ENCODE peak calls at places on chromosomes 4 and X, in nine cellular contexts. I is endothelial cell of umbilical vein, U is GM12878, Z is suprapubic skin, A is stomach, C is HepG2, J is breast epithelium, B is HL-60, X is spleen. G is an unnamed sample.

GRCh38 chr4:184845367-184846011 is 19.7 kb upstream of the ACSL1 start:
- DNase-seq in I (no peak), U (no peak), Z (no peak), A (no peak), C (peak), J (no peak), B (no peak), X (no peak), G (no peak)

GRCh38 chrX:40207626-40208025 is 109.9 kb upstream of the BCOR start:
- DNase-seq in I (no peak), U (no peak), Z (no peak), A (no peak), C (no peak), J (no peak), B (peak), X (no peak), G (no peak)

GRCh38 chr4:39319678-39320077 is 46.5 kb downstream of the RFC1 start:
- DNase-seq in I (peak), U (no peak), Z (no peak), A (no peak), C (peak), J (no peak), B (no peak), X (no peak), G (no peak)

GRCh38 chr4:185066179-185066578 is 47.9 kb downstream of the HELT start:
- DNase-seq in I (no peak), U (no peak), Z (no peak), A (no peak), C (no peak), J (no peak), B (no peak), X (no peak), G (no peak)

GRCh38 chrX:34350552-34350951 is 218.4 kb upstream of the FAM47A start:
- DNase-seq in I (peak), U (no peak), Z (no peak), A (no peak), C (no peak), J (no peak), B (no peak), X (no peak), G (no peak)

GRCh38 chr4:139887962-139888735 is 222.5 kb downstream of the MGST2 start:
- DNase-seq in I (no peak), U (peak), Z (no peak), A (no peak), C (no peak), J (no peak), B (no peak), X (no peak), G (peak)

GRCh38 chr4:9976781-9977180 is 44.5 kb downstream of the SLC2A9 start:
- DNase-seq in I (no peak), U (no peak), Z (no peak), A (no peak), C (no peak), J (no peak), B (no peak), X (no peak), G (no peak)

GRCh38 chr4:157220026-157220881 is at the start of gene GRIA2:
- DNase-seq in I (peak), U (no peak), Z (no peak), A (peak), C (peak), J (peak), B (no peak), X (peak), G (no peak)

GRCh38 chr4:149521611-149522010 is 294.0 kb downstream of the IQCM start:
- DNase-seq in I (no peak), U (no peak), Z (no peak), A (no peak), C (no peak), J (no peak), B (no peak), X (no peak), G (peak)

GRCh38 chr4:83267835-83268475 is 16.6 kb downstream of the COQ2 start:
- DNase-seq in I (no peak), U (no peak), Z (no peak), A (no peak), C (no peak), J (no peak), B (no peak), X (no peak), G (no peak)

GRCh38 chrX:26952213-26952612 is 510.9 kb downstream of the PPP4R3C start:
- DNase-seq in I (peak), U (no peak), Z (no peak), A (no peak), C (no peak), J (no peak), B (no peak), X (no peak), G (no peak)

GRCh38 chr4:37685211-37685725 is 908 bp downstream of the RELL1 start:
- DNase-seq in I (peak), U (no peak), Z (no peak), A (no peak), C (no peak), J (no peak), B (peak), X (no peak), G (peak)

GRCh38 chr4:94413085-94413685 is 38.6 kb upstream of the PDLIM5 start:
- DNase-seq in I (no peak), U (no peak), Z (no peak), A (no peak), C (no peak), J (no peak), B (no peak), X (no peak), G (no peak)

GRCh38 chr4:172776203-172776896 is 392.3 kb upstream of the GALNT7 start:
- DNase-seq in I (no peak), U (no peak), Z (no peak), A (no peak), C (no peak), J (no peak), B (no peak), X (no peak), G (no peak)

GRCh38 chr4:170111546-170111945 is 21.8 kb upstream of the AADAT start:
- DNase-seq in I (no peak), U (no peak), Z (no peak), A (no peak), C (no peak), J (no peak), B (no peak), X (no peak), G (no peak)

GRCh38 chrX:12567857-12568256 is 223.4 kb upstream of the PRPS2 start:
- DNase-seq in I (peak), U (no peak), Z (no peak), A (no peak), C (no peak), J (no peak), B (no peak), X (no peak), G (no peak)

GRCh38 chrX:97705936-97706335 is 822.2 kb downstream of the RPA4 start:
- DNase-seq in I (no peak), U (no peak), Z (no peak), A (no peak), C (no peak), J (no peak), B (no peak), X (no peak), G (no peak)

GRCh38 chr4:103091601-103092223 is 7.9 kb downstream of the BDH2 start:
- DNase-seq in I (peak), U (peak), Z (no peak), A (no peak), C (peak), J (no peak), B (no peak), X (no peak), G (peak)

GRCh38 chr4:140887467-140887866 is 131.3 kb upstream of the TBC1D9 start:
- DNase-seq in I (no peak), U (no peak), Z (no peak), A (no peak), C (no peak), J (no peak), B (no peak), X (no peak), G (no peak)

GRCh38 chrX:26871967-26872366 is 591.2 kb downstream of the PPP4R3C start:
- DNase-seq in I (no peak), U (no peak), Z (no peak), A (no peak), C (no peak), J (no peak), B (no peak), X (no peak), G (no peak)

GRCh38 chrX:154797006-154797405 is 8.3 kb downstream of the MPP1 start:
- DNase-seq in I (no peak), U (no peak), Z (no peak), A (no peak), C (no peak), J (no peak), B (no peak), X (no peak), G (no peak)

GRCh38 chr4:182922551-182923284 is 5.5 kb upstream of the DCTD start:
- DNase-seq in I (no peak), U (no peak), Z (no peak), A (no peak), C (no peak), J (no peak), B (no peak), X (no peak), G (no peak)

GRCh38 chr4:101981756-101982155 is 191.2 kb downstream of the BANK1 start:
- DNase-seq in I (no peak), U (no peak), Z (no peak), A (no peak), C (no peak), J (no peak), B (peak), X (no peak), G (no peak)

GRCh38 chrX:69027181-69028005 is 137.9 kb downstream of the PJA1 start:
- DNase-seq in I (peak), U (no peak), Z (no peak), A (peak), C (no peak), J (no peak), B (no peak), X (no peak), G (no peak)

GRCh38 chr4:185634066-185634652 is 98.9 kb upstream of the PDLIM3 start:
- DNase-seq in I (no peak), U (no peak), Z (no peak), A (no peak), C (peak), J (no peak), B (peak), X (no peak), G (no peak)

GRCh38 chr4:6972911-6973310 is 63.3 kb downstream of the TBC1D14 start:
- DNase-seq in I (no peak), U (no peak), Z (no peak), A (no peak), C (no peak), J (no peak), B (no peak), X (no peak), G (no peak)

GRCh38 chr4:11529625-11530201 is 101.0 kb upstream of the HS3ST1 start:
- DNase-seq in I (peak), U (no peak), Z (no peak), A (peak), C (no peak), J (no peak), B (no peak), X (no peak), G (no peak)

GRCh38 chrX:154096140-154097002 is 1.1 kb downstream of the MECP2 start:
- DNase-seq in I (no peak), U (no peak), Z (no peak), A (no peak), C (peak), J (no peak), B (no peak), X (no peak), G (no peak)

GRCh38 chr4:87144346-87144745 is 76.1 kb downstream of the KLHL8 start:
- DNase-seq in I (no peak), U (no peak), Z (no peak), A (no peak), C (no peak), J (no peak), B (no peak), X (no peak), G (no peak)

GRCh38 chr4:73311428-73311827 is 52.8 kb upstream of the ANKRD17 start:
- DNase-seq in I (peak), U (no peak), Z (no peak), A (no peak), C (peak), J (no peak), B (no peak), X (no peak), G (no peak)

GRCh38 chrX:108126661-108127060 is 35.1 kb downstream of the ATG4A start:
- DNase-seq in I (no peak), U (no peak), Z (no peak), A (no peak), C (no peak), J (no peak), B (no peak), X (no peak), G (no peak)

GRCh38 chrX:119121341-119121740 is 6.3 kb downstream of the KIAA1210 start:
- DNase-seq in I (no peak), U (no peak), Z (no peak), A (no peak), C (no peak), J (no peak), B (no peak), X (no peak), G (no peak)

GRCh38 chrX:118536687-118537461 is 41.3 kb downstream of the DOCK11 start:
- DNase-seq in I (peak), U (peak), Z (no peak), A (no peak), C (no peak), J (no peak), B (no peak), X (no peak), G (no peak)

GRCh38 chr4:107094976-107095375 is 58.9 kb upstream of the DKK2 start:
- DNase-seq in I (no peak), U (no peak), Z (no peak), A (no peak), C (no peak), J (no peak), B (no peak), X (peak), G (no peak)

GRCh38 chr4:105092768-105093167 is 53.9 kb upstream of the TET2 start:
- DNase-seq in I (no peak), U (no peak), Z (no peak), A (no peak), C (no peak), J (no peak), B (no peak), X (no peak), G (no peak)

GRCh38 chrX:101685923-101686322 is 26.3 kb upstream of the ARMCX2 start:
- DNase-seq in I (peak), U (no peak), Z (no peak), A (no peak), C (no peak), J (no peak), B (no peak), X (no peak), G (no peak)

GRCh38 chr4:139301143-139301820 is at the start of gene NAA15:
- DNase-seq in I (peak), U (peak), Z (peak), A (peak), C (peak), J (peak), B (peak), X (peak), G (peak)

GRCh38 chrX:34467437-34467836 is 189.6 kb downstream of the TMEM47 start:
- DNase-seq in I (peak), U (no peak), Z (no peak), A (no peak), C (no peak), J (no peak), B (no peak), X (no peak), G (no peak)

GRCh38 chr4:145523117-145523516 is 41.5 kb downstream of the SMAD1 start:
- DNase-seq in I (no peak), U (no peak), Z (no peak), A (no peak), C (no peak), J (no peak), B (no peak), X (no peak), G (no peak)

GRCh38 chr4:145521282-145521681 is 39.6 kb downstream of the SMAD1 start:
- DNase-seq in I (no peak), U (no peak), Z (no peak), A (no peak), C (no peak), J (no peak), B (no peak), X (no peak), G (no peak)

GRCh38 chr4:145525291-145525740 is 43.7 kb downstream of the SMAD1 start:
- DNase-seq in I (no peak), U (no peak), Z (no peak), A (no peak), C (no peak), J (no peak), B (no peak), X (no peak), G (no peak)

GRCh38 chr4:145524535-145524934 is 42.9 kb downstream of the SMAD1 start:
- DNase-seq in I (no peak), U (no peak), Z (no peak), A (no peak), C (no peak), J (no peak), B (no peak), X (no peak), G (no peak)

DNA sequence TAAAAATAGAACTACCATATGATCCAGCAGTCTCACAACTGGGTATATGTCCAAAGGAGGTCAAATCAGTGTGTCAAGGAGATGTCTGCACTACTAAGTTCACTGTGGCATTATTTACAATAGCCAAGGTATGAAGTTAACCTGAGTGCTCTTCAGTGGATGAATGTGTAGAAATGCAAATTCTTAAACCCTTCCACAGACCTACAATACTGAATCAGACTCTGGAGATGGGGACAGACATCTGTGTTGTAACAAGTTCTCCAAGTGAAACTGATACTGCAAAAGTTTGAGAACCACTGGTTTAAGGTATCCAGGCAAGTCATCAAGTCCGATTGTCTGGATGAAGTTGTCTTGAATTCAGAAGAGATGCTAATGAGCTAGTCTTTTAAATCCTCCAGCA is 38.5 kb downstream of the SMAD1 start:
- DNase-seq in I (no peak), U (no peak), Z (no peak), A (no peak), C (no peak), J (no peak), B (no peak), X (no peak), G (no peak)
- H3K27ac ChIP-seq in I (no peak), U (no peak), Z (no peak), A (no peak), C (no peak), J (no peak), B (no peak), X (no peak), G (no peak)

GRCh38 chr4:78061939-78062603 is 4.9 kb downstream of the FRAS1 start:
- DNase-seq in I (no peak), U (no peak), Z (no peak), A (no peak), C (no peak), J (no peak), B (no peak), X (no peak), G (no peak)
- H3K4me3 ChIP-seq in I (no peak), U (no peak), Z (no peak), A (no peak), C (no peak), J (no peak), B (no peak), X (no peak), G (no peak)

GRCh38 chrX:115911967-115912366 is 258.6 kb upstream of the AGTR2 start:
- DNase-seq in I (no peak), U (no peak), Z (no peak), A (no peak), C (no peak), J (no peak), B (no peak), X (no peak), G (no peak)
- TF ChIP-seq POLR2AphosphoS5 in I (no peak), U (no peak), Z (no peak), A (no peak), C (no peak), J (no peak), B (no peak), X (no peak), G (no peak)

DNA sequence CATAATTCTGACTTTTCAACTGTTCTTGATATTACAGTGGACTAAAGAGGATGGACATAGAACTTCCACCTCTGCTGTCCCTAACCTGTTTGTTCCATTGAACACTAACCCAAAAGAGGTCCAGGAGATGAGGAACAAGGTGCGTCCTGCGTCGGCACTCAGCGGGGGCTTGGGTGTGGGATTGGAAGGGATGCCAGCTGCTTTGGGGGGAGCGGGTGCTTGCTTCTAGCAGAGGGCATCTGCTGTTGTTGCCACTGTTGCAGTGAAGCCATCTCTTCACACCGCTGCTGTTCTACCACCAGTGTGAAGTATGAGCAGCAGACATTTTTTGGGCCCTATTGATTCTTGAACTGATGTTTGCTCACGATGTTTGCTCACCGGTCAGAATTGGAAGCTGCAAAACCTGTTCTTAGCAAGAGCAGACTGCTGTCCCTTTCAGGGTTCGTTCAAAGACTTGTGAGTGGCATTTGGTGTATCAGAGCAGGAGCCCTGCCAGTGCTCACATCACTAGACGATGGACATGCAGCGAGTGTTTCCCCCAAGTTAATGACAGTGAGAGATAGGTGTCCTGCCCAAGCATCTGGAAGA is 55.4 kb downstream of the NOP14 start:
- DNase-seq in I (no peak), U (no peak), Z (no peak), A (peak), C (peak), J (no peak), B (no peak), X (no peak), G (no peak)
- H3K27ac ChIP-seq in I (no peak), U (no peak), Z (no peak), A (peak), C (no peak), J (peak), B (no peak), X (no peak), G (no peak)

GRCh38 chrX:49165901-49166881 is 3.6 kb downstream of the MAGIX start:
- DNase-seq in I (peak), U (peak), Z (no peak), A (peak), C (no peak), J (peak), B (peak), X (peak), G (peak)
- H3K4me3 ChIP-seq in I (peak), U (peak), Z (peak), A (peak), C (no peak), J (peak), B (peak), X (peak), G (peak)

DNA sequence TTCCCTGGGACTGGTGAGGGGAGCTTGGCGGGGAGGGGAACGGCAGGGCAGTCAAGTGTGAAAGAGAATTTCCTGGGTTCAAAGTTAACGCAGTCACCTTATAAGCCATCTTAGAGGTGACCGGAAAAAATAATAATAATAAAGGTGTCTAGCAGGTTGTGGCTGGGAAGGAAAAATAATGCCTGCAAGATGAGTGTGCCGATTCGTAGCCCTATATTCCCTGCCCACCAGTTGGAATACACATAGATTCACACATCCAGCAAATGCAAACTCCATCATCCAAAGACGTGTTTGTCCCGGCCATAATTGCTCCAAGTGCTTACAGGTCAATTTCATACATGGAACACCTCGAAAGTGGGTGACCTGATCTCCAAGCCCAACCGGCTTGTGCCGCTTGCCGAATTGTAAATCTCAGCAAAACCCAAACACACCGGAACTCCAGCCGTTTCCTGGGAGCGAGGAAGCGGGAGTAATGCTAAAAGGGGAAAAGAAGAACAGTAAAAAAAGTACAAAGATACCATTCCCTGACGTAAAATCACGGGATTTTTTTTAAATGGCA is 1.3 kb upstream of the FAT1 start:
- DNase-seq in I (peak), U (no peak), Z (no peak), A (no peak), C (no peak), J (no peak), B (no peak), X (no peak), G (no peak)
- TF ChIP-seq POLR2AphosphoS5 in I (no peak), U (no peak), Z (no peak), A (no peak), C (no peak), J (no peak), B (no peak), X (no peak), G (no peak)

G was measured in transverse colon.